ENCODE peak calls at places on chromosome 16, in ten cellular contexts. V is substantia nigra; R is IMR-90; S is endodermal cell; J is pancreas; D is psoas muscle; M is CD8-positive, alpha-beta T cell; L is ovary; I is thoracic aorta; H is cardiac muscle cell. Z is an unnamed sample.

GRCh38 chr16:25799816-25800215 is 108.1 kb downstream of the HS3ST4 start:
- DNase-seq in V (no peak), R (no peak), S (no peak), J (no peak), D (no peak), M (no peak), L (no peak), I (no peak), H (no peak), Z (no peak)

GRCh38 chr16:20332411-20332810 is 5.1 kb upstream of the GP2 start:
- DNase-seq in V (no peak), R (no peak), S (no peak), J (peak), D (no peak), M (no peak), L (no peak), I (no peak), H (no peak), Z (no peak)

GRCh38 chr16:89538286-89538685 is 22.2 kb upstream of the RPL13 start:
- DNase-seq in V (no peak), R (no peak), S (no peak), J (no peak), D (no peak), M (no peak), L (no peak), I (no peak), H (no peak), Z (no peak)

GRCh38 chr16:57640612-57641011 is 12.2 kb downstream of the ADGRG1 start:
- DNase-seq in V (no peak), R (no peak), S (no peak), J (peak), D (no peak), M (no peak), L (no peak), I (no peak), H (no peak), Z (no peak)

GRCh38 chr16:70736454-70737376 is 50.9 kb upstream of the MTSS2 start:
- DNase-seq in V (no peak), R (peak), S (peak), J (no peak), D (no peak), M (peak), L (no peak), I (no peak), H (no peak), Z (no peak)

GRCh38 chr16:82867425-82867824 is 240.7 kb downstream of the CDH13 start:
- DNase-seq in V (no peak), R (no peak), S (no peak), J (no peak), D (no peak), M (no peak), L (no peak), I (no peak), H (no peak), Z (no peak)

GRCh38 chr16:53504161-53504663 is 1.2 kb upstream of the AKTIP start:
- DNase-seq in V (peak), R (peak), S (peak), J (peak), D (peak), M (peak), L (peak), I (peak), H (peak), Z (peak)

GRCh38 chr16:47026947-47027346 is 53.5 kb upstream of the DNAJA2 start:
- DNase-seq in V (no peak), R (no peak), S (no peak), J (no peak), D (no peak), M (no peak), L (no peak), I (no peak), H (no peak), Z (no peak)

GRCh38 chr16:15415411-15416070 is 18.8 kb upstream of the BMERB1 start:
- DNase-seq in V (no peak), R (peak), S (no peak), J (no peak), D (no peak), M (no peak), L (no peak), I (no peak), H (no peak), Z (no peak)

GRCh38 chr16:886802-887731 is 83.7 kb downstream of the LMF1 start:
- DNase-seq in V (no peak), R (no peak), S (peak), J (no peak), D (peak), M (no peak), L (no peak), I (no peak), H (peak), Z (no peak)

DNA sequence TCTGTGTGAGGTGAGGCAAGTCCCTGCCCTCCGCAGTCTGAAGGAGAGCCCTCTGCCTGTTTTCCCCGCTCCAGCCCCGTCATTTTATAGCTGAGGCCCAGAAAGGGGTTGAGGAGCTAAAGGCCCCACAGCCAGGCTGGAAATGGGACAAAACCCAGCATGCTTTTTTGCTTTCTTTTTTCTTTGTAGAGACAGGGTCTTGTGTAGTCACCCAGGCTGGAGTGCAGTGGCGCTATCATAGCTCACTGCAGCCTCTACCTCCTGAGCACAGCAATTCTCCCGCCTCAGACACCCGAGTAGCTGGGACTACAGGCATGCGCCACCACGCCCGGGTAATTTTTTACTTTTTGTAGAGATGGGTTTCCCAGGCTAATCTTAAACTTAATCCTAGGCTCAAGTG is 11.0 kb upstream of the LITAF start:
- DNase-seq in V (no peak), R (no peak), S (no peak), J (no peak), D (no peak), M (no peak), L (no peak), I (no peak), H (no peak), Z (no peak)
- H3K27ac ChIP-seq in V (no peak), R (peak), S (no peak), J (peak), D (no peak), M (no peak), L (no peak), I (peak), H (no peak), Z (peak)

GRCh38 chr16:85125570-85126382 is 13.5 kb upstream of the CIBAR2 start:
- DNase-seq in V (peak), R (no peak), S (no peak), J (no peak), D (peak), M (no peak), L (no peak), I (no peak), H (peak), Z (no peak)

GRCh38 chr16:85126731-85127662 is 14.7 kb upstream of the CIBAR2 start:
- DNase-seq in V (peak), R (peak), S (peak), J (no peak), D (peak), M (no peak), L (peak), I (no peak), H (peak), Z (no peak)

GRCh38 chr16:85126383-85126730 is 14.1 kb upstream of the CIBAR2 start:
- DNase-seq in V (no peak), R (no peak), S (no peak), J (no peak), D (no peak), M (no peak), L (no peak), I (no peak), H (no peak), Z (no peak)

GRCh38 chr16:85124636-85125346 is 12.5 kb upstream of the CIBAR2 start:
- DNase-seq in V (no peak), R (no peak), S (no peak), J (no peak), D (no peak), M (no peak), L (no peak), I (no peak), H (no peak), Z (no peak)

DNA sequence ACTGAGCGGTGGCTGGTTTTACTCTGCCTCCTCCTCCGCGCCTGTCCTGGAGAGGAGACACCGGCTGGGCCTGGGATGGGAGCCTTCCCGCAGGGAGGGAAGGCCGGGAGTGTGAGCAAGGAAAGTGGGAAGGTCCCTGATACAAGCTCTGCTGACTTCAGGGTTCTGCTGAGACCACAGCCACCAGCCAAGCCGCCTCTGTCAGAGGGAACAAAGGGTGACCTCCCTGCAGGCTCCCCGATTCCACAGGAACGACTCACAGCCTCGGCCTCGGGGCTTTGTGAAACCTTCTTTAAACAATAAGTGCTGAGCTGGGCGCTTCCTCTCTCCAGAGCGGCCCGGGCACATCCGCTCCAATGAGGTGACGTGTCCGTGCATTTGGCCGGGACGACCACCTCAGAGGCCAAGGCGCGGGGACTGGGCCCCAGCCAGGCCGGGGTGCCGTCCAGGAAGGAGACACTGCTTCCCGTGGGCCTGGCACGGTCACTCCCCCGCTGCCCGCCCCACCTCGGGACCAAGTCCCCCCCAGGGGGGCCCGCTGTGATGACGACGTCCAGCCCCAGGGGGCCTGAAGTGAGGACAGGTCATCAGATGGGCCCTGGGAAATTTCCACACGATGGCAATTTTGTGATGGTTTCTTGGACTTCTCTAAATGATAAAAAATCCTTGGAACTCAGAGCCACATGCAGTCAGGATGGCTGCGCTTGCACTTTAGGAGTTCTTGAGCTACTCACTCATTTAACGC is 11.8 kb upstream of the CIBAR2 start:
- DNase-seq in V (peak), R (peak), S (peak), J (no peak), D (peak), M (no peak), L (no peak), I (peak), H (no peak), Z (peak)
- H3K27ac ChIP-seq in V (no peak), R (peak), S (no peak), J (no peak), D (peak), M (no peak), L (no peak), I (peak), H (no peak), Z (peak)

GRCh38 chr16:66020061-66020460 is 346.4 kb upstream of the CDH5 start:
- DNase-seq in V (no peak), R (peak), S (no peak), J (no peak), D (no peak), M (no peak), L (no peak), I (no peak), H (no peak), Z (no peak)
- H3K27ac ChIP-seq in V (no peak), R (no peak), S (no peak), J (no peak), D (no peak), M (no peak), L (no peak), I (no peak), H (no peak), Z (no peak)

GRCh38 chr16:17293813-17294558 is 176.8 kb downstream of the XYLT1 start:
- DNase-seq in V (no peak), R (no peak), S (no peak), J (no peak), D (no peak), M (no peak), L (no peak), I (no peak), H (no peak), Z (no peak)

GRCh38 chr16:17294856-17295255 is 175.9 kb downstream of the XYLT1 start:
- DNase-seq in V (no peak), R (no peak), S (no peak), J (no peak), D (no peak), M (no peak), L (no peak), I (no peak), H (no peak), Z (no peak)

GRCh38 chr16:17298238-17298637 is 172.5 kb downstream of the XYLT1 start:
- DNase-seq in V (no peak), R (no peak), S (no peak), J (no peak), D (no peak), M (no peak), L (no peak), I (no peak), H (no peak), Z (no peak)

GRCh38 chr16:17295948-17296347 is 174.8 kb downstream of the XYLT1 start:
- DNase-seq in V (no peak), R (no peak), S (no peak), J (no peak), D (no peak), M (no peak), L (no peak), I (no peak), H (no peak), Z (no peak)

DNA sequence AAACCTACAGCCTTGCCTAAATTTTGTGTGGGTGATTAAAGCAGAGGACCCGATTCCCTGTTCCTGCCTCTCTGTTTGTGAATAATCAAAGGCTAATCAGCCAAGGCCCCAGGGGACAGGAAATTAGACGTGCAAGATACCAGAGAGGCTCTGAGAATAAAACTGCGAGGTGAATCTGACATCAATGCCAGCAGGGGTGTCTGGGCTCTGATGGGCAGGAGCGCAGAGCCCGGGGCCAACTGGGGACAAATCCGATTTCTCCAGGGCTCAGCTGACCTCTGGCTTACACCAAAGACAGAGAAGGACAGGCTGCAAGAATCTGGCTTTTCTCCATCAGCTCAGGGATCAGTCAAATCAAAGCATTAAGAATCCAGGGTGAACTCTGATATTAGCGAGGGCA is 174.3 kb downstream of the XYLT1 start:
- DNase-seq in V (no peak), R (no peak), S (peak), J (no peak), D (peak), M (no peak), L (no peak), I (no peak), H (peak), Z (no peak)
- H3K27ac ChIP-seq in V (no peak), R (no peak), S (no peak), J (no peak), D (no peak), M (no peak), L (no peak), I (peak), H (no peak), Z (peak)